ENCODE peak calls at places on chromosomes 7 and 10, in five cellular contexts. N is endodermal cell, Y is endothelial cell, G is A673, E is kidney epithelial cell. C is an unnamed sample.
A peak's percentile ranks its signal among the peaks of the same experiment; 100 is the strongest.

GRCh38 chr7:30771859-30772429 is 727 bp downstream of the MINDY4 start:
- DNase-seq in N (peak; percentile 53), Y (peak; percentile 8), G (peak; percentile 28), E (no peak), C (no peak)

GRCh38 chr10:22891797-22892196 is 36.1 kb upstream of the ARMC3 start:
- DNase-seq in N (no peak), Y (no peak), G (no peak), E (no peak), C (no peak)

GRCh38 chr10:103861501-103861900 is 6.1 kb upstream of the SH3PXD2A start:
- DNase-seq in N (no peak), Y (no peak), G (no peak), E (no peak), C (no peak)

GRCh38 chr7:91556956-91557650 is 292.9 kb downstream of the FZD1 start:
- DNase-seq in N (no peak), Y (no peak), G (no peak), E (no peak), C (no peak)

GRCh38 chr7:74275401-74275881 is 13.8 kb upstream of the CLIP2 start:
- DNase-seq in N (peak; percentile 91), Y (peak; percentile 53), G (no peak), E (no peak), C (no peak)

GRCh38 chr10:95214369-95214768 is 20.3 kb downstream of the ACSM6 start:
- DNase-seq in N (no peak), Y (no peak), G (no peak), E (no peak), C (no peak)

GRCh38 chr7:143479055-143479766 is 1.5 kb downstream of the TAS2R41 start:
- DNase-seq in N (no peak), Y (no peak), G (no peak), E (no peak), C (no peak)

GRCh38 chr10:125061557-125062243 is 98.7 kb downstream of the CTBP2 start:
- DNase-seq in N (no peak), Y (no peak), G (no peak), E (no peak), C (no peak)

GRCh38 chr10:58435297-58435696 is 50.1 kb downstream of the TFAM start:
- DNase-seq in N (peak; percentile 72), Y (no peak), G (peak; percentile 52), E (peak; percentile 99), C (peak; percentile 87)

GRCh38 chr10:29181936-29182335 is 106.9 kb upstream of the LYZL1 start:
- DNase-seq in N (no peak), Y (no peak), G (no peak), E (no peak), C (no peak)

GRCh38 chr7:20647051-20647450 is 31.6 kb downstream of the ABCB5 start:
- DNase-seq in N (no peak), Y (no peak), G (no peak), E (no peak), C (peak; percentile 68)

GRCh38 chr10:75223507-75223906 is 12.2 kb downstream of the COMTD1 start:
- DNase-seq in N (peak; percentile 85), Y (no peak), G (no peak), E (no peak), C (no peak)

GRCh38 chr7:28013019-28013418 is 167.6 kb downstream of the JAZF1 start:
- DNase-seq in N (no peak), Y (no peak), G (no peak), E (no peak), C (no peak)

GRCh38 chr7:54811016-54811924 is 52.3 kb upstream of the SEC61G start:
- DNase-seq in N (no peak), Y (no peak), G (peak; percentile 39), E (no peak), C (peak; percentile 77)

GRCh38 chr7:90212149-90212495 is 582 bp downstream of the STEAP2 start:
- DNase-seq in N (no peak), Y (no peak), G (no peak), E (no peak), C (no peak)

GRCh38 chr10:3749011-3749410 is 36.0 kb downstream of the KLF6 start:
- DNase-seq in N (no peak), Y (no peak), G (no peak), E (no peak), C (no peak)

GRCh38 chr10:118835682-118836326 is 81.0 kb upstream of the CACUL1 start:
- DNase-seq in N (peak; percentile 42), Y (no peak), G (no peak), E (peak; percentile 77), C (peak; percentile 18)

GRCh38 chr7:101588131-101588935 is 40.8 kb downstream of the MYL10 start:
- DNase-seq in N (no peak), Y (no peak), G (no peak), E (no peak), C (no peak)

GRCh38 chr10:76190871-76191270 is 759.4 kb downstream of the LRMDA start:
- DNase-seq in N (no peak), Y (no peak), G (no peak), E (no peak), C (peak; percentile 56)

GRCh38 chr10:115979576-115979975 is 293.4 kb downstream of the GFRA1 start:
- DNase-seq in N (peak; percentile 67), Y (no peak), G (no peak), E (no peak), C (no peak)

GRCh38 chr7:132393789-132394261 is 182.4 kb downstream of the PLXNA4 start:
- DNase-seq in N (no peak), Y (no peak), G (no peak), E (no peak), C (no peak)

GRCh38 chr10:116272497-116273221 is at the start of gene GFRA1:
- DNase-seq in N (peak; percentile 85), Y (peak; percentile 29), G (peak; percentile 14), E (no peak), C (no peak)

GRCh38 chr7:7978860-7979259 is 10.3 kb downstream of the GLCCI1 start:
- DNase-seq in N (no peak), Y (no peak), G (peak; percentile 3), E (no peak), C (no peak)

GRCh38 chr10:103671126-103671525 is 177.6 kb downstream of the NEURL1 start:
- DNase-seq in N (no peak), Y (no peak), G (no peak), E (no peak), C (no peak)

GRCh38 chr10:93826355-93826754 is 67.4 kb upstream of the SLC35G1 start:
- DNase-seq in N (peak; percentile 67), Y (no peak), G (peak; percentile 60), E (no peak), C (no peak)

GRCh38 chr10:16597656-16598055 is 76.0 kb upstream of the C1QL3 start:
- DNase-seq in N (no peak), Y (no peak), G (peak; percentile 72), E (no peak), C (peak; percentile 24)

GRCh38 chr7:107492875-107493274 is 23.0 kb downstream of the GPR22 start:
- DNase-seq in N (no peak), Y (no peak), G (no peak), E (no peak), C (no peak)

GRCh38 chr7:142319970-142320369 is 62.1 kb upstream of the PRSS58 start:
- DNase-seq in N (peak; percentile 84), Y (peak; percentile 35), G (no peak), E (no peak), C (no peak)
- TF ChIP-seq CTCF in N (peak; percentile 79), Y (peak; percentile 30), G (peak; percentile 54), E (peak; percentile 39), C (peak; percentile 55)

DNA sequence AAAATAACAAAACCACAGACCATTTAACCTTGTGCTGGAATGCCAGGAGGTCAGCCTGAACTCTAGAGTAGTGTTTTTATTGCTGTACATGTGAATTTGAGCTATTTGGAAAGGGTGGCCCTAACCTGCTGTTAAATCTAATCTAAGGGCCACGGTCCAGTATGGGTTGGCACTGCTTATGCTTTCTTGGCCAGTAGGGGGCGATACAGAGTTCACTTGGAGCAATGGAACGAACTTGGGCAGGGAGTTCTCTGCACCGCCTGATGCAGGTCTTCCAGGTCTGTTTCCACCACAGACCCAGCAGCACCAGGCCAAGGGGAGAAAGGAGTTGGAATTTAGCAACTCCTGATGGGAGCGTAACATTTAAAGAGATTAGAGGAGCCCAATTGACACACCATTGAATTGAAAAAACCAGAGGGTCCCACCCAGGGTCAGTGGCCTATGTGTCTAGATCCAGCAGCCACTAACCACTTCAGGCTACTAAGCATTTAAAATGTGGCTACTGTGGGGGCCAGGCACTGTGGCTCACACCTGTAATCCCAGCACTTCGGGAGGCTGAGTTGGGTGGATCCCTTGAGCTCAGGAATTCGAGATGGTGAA is 75.7 kb upstream of the EFCAB10 start:
- DNase-seq in N (peak; percentile 97), Y (peak; percentile 65), G (peak; percentile 75), E (no peak), C (no peak)
- TF ChIP-seq CTCF in N (peak; percentile 96), Y (peak; percentile 83), G (peak; percentile 89), E (peak; percentile 62), C (peak; percentile 68)

GRCh38 chr10:44857363-44858016 is 53.6 kb upstream of the TMEM72 start:
- DNase-seq in N (peak; percentile 98), Y (peak; percentile 81), G (peak; percentile 94), E (no peak), C (no peak)

GRCh38 chr10:44858988-44859387 is 52.1 kb upstream of the TMEM72 start:
- DNase-seq in N (peak; percentile 13), Y (no peak), G (no peak), E (no peak), C (no peak)

GRCh38 chr10:44860811-44861751 is 50.1 kb upstream of the TMEM72 start:
- DNase-seq in N (peak; percentile 55), Y (no peak), G (no peak), E (no peak), C (no peak)

GRCh38 chr10:44859546-44860285 is 51.4 kb upstream of the TMEM72 start:
- DNase-seq in N (peak; percentile 31), Y (no peak), G (no peak), E (no peak), C (no peak)

DNA sequence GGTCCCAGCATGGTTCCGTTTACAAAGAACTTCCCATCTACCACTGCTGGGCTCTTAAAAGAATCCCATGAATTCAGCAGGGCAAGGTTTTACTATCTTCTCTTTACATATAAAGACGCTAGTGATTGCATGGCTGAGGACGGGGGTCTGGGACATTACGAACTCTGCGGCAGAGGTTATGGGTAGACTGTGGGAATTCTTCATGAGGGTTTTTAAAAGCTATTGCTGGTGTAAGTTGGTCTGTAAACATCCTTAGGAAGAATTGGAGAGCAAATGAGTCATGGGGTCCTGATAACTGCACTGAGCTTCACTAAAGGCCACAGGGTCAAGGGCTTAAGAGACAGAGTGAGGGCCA is 53.1 kb upstream of the TMEM72 start:
- DNase-seq in N (no peak), Y (no peak), G (no peak), E (no peak), C (no peak)
- TF ChIP-seq CTCF in N (no peak), Y (no peak), G (no peak), E (no peak), C (no peak)

GRCh38 chr7:1867861-1868260 is 197.8 kb downstream of the ELFN1 start:
- DNase-seq in N (no peak), Y (no peak), G (no peak), E (no peak), C (no peak)
- TF ChIP-seq CTCF in N (no peak), Y (no peak), G (no peak), E (no peak), C (no peak)

DNA sequence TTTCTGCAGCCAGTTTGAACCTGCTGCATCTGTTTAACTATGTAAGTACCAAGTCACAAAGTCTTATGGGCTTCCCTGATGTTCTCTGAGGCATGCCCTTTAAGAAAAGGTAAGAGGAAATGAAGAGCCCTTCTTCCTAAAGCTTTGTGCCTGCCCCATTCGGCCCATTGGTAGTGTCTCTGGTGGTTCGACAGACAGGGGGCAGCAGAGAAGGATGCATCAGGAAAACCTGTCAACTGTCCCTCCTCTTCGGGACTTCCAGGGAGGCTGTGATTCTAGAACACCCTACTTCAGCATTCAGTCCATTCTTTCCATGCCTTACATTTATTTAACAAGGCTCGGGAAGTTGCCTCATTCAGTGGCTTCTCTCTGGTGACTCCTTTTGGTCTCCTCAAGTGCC is 1.9 kb upstream of the SFRP4 start:
- DNase-seq in N (peak; percentile 63), Y (no peak), G (no peak), E (no peak), C (no peak)
- TF ChIP-seq CTCF in N (peak; percentile 67), Y (no peak), G (peak; percentile 38), E (peak; percentile 4), C (peak; percentile 8)